ENCODE peak calls at places on chromosomes 11 and 22, in five cellular contexts. O is adrenal gland; P is AG04450; X is CD8-positive, alpha-beta memory T cell; W is body of pancreas. S is an unnamed sample.

GRCh38 chr11:60915250-60915914 is 1.4 kb downstream of the TMEM109 start:
- DNase-seq in O (peak; percentile 84), P (no peak), X (peak; percentile 63), W (peak; percentile 68), S (peak; percentile 34)

GRCh38 chr11:3855808-3856491 is 486 bp downstream of the STIM1 start:
- DNase-seq in O (peak; percentile 72), P (no peak), X (peak; percentile 27), W (peak; percentile 51), S (no peak)

GRCh38 chr22:29030618-29031235 is 30.9 kb downstream of the C22orf31 start:
- DNase-seq in O (peak; percentile 94), P (no peak), X (no peak), W (peak; percentile 93), S (peak; percentile 65)

GRCh38 chr22:46914916-46915894 is 152.8 kb downstream of the TBC1D22A start:
- DNase-seq in O (no peak), P (no peak), X (no peak), W (no peak), S (no peak)

GRCh38 chr11:42171046-42171445 is 711.6 kb upstream of the LRRC4C start:
- DNase-seq in O (no peak), P (no peak), X (no peak), W (no peak), S (no peak)

GRCh38 chr11:115112779-115113178 is 391.4 kb downstream of the CADM1 start:
- DNase-seq in O (no peak), P (no peak), X (no peak), W (no peak), S (no peak)

GRCh38 chr11:114280696-114281095 is 15.5 kb upstream of the NNMT start:
- DNase-seq in O (peak; percentile 69), P (peak; percentile 65), X (no peak), W (peak; percentile 56), S (no peak)

GRCh38 chr11:70667767-70668166 is 269.4 kb downstream of the CTTN start:
- DNase-seq in O (no peak), P (no peak), X (no peak), W (no peak), S (no peak)

GRCh38 chr22:27105142-27106025 is 448.0 kb downstream of the MIAT start:
- DNase-seq in O (peak; percentile 79), P (no peak), X (no peak), W (peak; percentile 56), S (peak; percentile 67)

GRCh38 chr11:125141686-125142535 is 22.6 kb upstream of the PKNOX2 start:
- DNase-seq in O (peak; percentile 65), P (no peak), X (peak; percentile 54), W (peak; percentile 17), S (no peak)

GRCh38 chr11:10625982-10626311 is 57.5 kb upstream of the LYVE1 start:
- DNase-seq in O (peak; percentile 80), P (no peak), X (no peak), W (no peak), S (no peak)

GRCh38 chr11:83521647-83522596 is 235.8 kb upstream of the CCDC90B start:
- DNase-seq in O (no peak), P (no peak), X (no peak), W (no peak), S (no peak)

GRCh38 chr11:62502030-62502730 is 44.4 kb downstream of the AHNAK start:
- DNase-seq in O (no peak), P (no peak), X (no peak), W (no peak), S (no peak)
- H3K27ac ChIP-seq in O (no peak overlapping the region), P (no peak overlapping the region), X (peak overlapping the region; percentile 35), W (no peak overlapping the region), S (peak overlapping the region; percentile 90)

GRCh38 chr22:48607901-48608650 is 1219.6 kb downstream of the BRD1 start:
- DNase-seq in O (no peak), P (no peak), X (no peak), W (no peak), S (no peak)
- H3K9me3 ChIP-seq in O (no peaks in the 10 kb centered on the region), P (peaks cover 90% of the 10 kb centered on the region), X (no peaks in the 10 kb centered on the region), W (no peaks in the 10 kb centered on the region), S (no peaks in the 10 kb centered on the region)

GRCh38 chr11:100890779-100891178 is 203.7 kb downstream of the ARHGAP42 start:
- DNase-seq in O (no peak), P (peak; percentile 94), X (no peak), W (no peak), S (no peak)
- H3K27ac ChIP-seq in O (no peak overlapping the region), P (peak overlapping the region; percentile 96), X (no peak overlapping the region), W (no peak overlapping the region), S (no peak overlapping the region)

DNA sequence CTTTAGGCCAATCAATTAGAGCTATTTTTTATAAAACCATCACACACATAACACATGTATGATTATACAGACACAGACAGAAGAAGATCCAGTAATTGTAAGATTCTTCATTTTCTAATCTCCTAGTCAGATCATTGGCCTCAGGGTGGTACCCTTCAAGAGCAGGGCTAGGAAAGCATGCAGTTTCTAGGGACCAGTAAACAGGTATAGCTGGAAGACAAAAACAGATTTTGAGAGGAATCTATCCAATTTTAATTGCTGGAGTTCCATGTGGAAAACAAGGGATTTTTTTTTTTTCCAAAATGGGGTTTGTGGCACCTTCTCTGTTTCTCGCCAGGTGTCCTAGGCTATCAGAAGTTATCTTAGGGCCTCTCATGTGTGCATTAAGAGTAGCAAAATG is 29.6 kb downstream of the METTL15 start:
- DNase-seq in O (no peak), P (no peak), X (no peak), W (no peak), S (no peak)
- H3K9me3 ChIP-seq in O (no peaks in the 10 kb centered on the region), P (peaks cover 34% of the 10 kb centered on the region), X (peaks cover 16% of the 10 kb centered on the region), W (no peaks in the 10 kb centered on the region), S (no peaks in the 10 kb centered on the region)

S was measured in tibial nerve.